ENCODE peak calls at places on chromosomes 6 and 20, in nine cellular contexts. R is right cardiac atrium, M is GM23248, G is neural progenitor cell, D is fibroblast of lung, I is Peyer's patch, W is left ventricle myocardium inferior, Z is dorsolateral prefrontal cortex, E is mesendoderm. U is an unnamed sample. For H3K27me3, the result is how much of the 10 kb centered on the place peaks cover.

GRCh38 chr20:19828233-19828632 is 70.2 kb downstream of the RIN2 start:
- DNase-seq in R (no peak), M (no peak), G (no peak), D (peak), I (no peak), W (no peak), Z (no peak), E (no peak), U (no peak)

GRCh38 chr20:11847827-11848226 is 69.9 kb upstream of the BTBD3 start:
- DNase-seq in R (no peak), M (no peak), G (no peak), D (no peak), I (no peak), W (no peak), Z (no peak), E (no peak), U (peak)

GRCh38 chr6:72824833-72825232 is 203.0 kb downstream of the KCNQ5 start:
- DNase-seq in R (no peak), M (no peak), G (no peak), D (no peak), I (no peak), W (no peak), Z (no peak), E (no peak), U (no peak)

GRCh38 chr20:24948939-24949679 is at the start of gene CST7:
- DNase-seq in R (peak), M (no peak), G (no peak), D (peak), I (peak), W (no peak), Z (peak), E (no peak), U (peak)

GRCh38 chr6:26556263-26557070 is 18.3 kb downstream of the HMGN4 start:
- DNase-seq in R (peak), M (peak), G (peak), D (peak), I (no peak), W (peak), Z (peak), E (peak), U (peak)

GRCh38 chr6:162907876-162908481 is 180.2 kb downstream of the PACRG start:
- DNase-seq in R (no peak), M (peak), G (peak), D (peak), I (no peak), W (no peak), Z (no peak), E (peak), U (no peak)

GRCh38 chr6:151269318-151269995 is 29.7 kb downstream of the AKAP12 start:
- DNase-seq in R (no peak), M (peak), G (no peak), D (peak), I (no peak), W (no peak), Z (no peak), E (no peak), U (no peak)

GRCh38 chr20:59020938-59021551 is 1.8 kb downstream of the TUBB1 start:
- DNase-seq in R (no peak), M (peak), G (no peak), D (peak), I (no peak), W (no peak), Z (no peak), E (peak), U (no peak)

GRCh38 chr20:23061713-23062561 is 12.5 kb upstream of the THBD start:
- DNase-seq in R (peak), M (peak), G (peak), D (peak), I (no peak), W (peak), Z (no peak), E (peak), U (peak)

GRCh38 chr20:41048475-41049242 is 20.0 kb downstream of the TOP1 start:
- DNase-seq in R (no peak), M (no peak), G (peak), D (no peak), I (no peak), W (no peak), Z (no peak), E (peak), U (no peak)

GRCh38 chr20:8994045-8994444 is 74.8 kb upstream of the PLCB4 start:
- DNase-seq in R (no peak), M (no peak), G (no peak), D (no peak), I (no peak), W (no peak), Z (no peak), E (no peak), U (no peak)

DNA sequence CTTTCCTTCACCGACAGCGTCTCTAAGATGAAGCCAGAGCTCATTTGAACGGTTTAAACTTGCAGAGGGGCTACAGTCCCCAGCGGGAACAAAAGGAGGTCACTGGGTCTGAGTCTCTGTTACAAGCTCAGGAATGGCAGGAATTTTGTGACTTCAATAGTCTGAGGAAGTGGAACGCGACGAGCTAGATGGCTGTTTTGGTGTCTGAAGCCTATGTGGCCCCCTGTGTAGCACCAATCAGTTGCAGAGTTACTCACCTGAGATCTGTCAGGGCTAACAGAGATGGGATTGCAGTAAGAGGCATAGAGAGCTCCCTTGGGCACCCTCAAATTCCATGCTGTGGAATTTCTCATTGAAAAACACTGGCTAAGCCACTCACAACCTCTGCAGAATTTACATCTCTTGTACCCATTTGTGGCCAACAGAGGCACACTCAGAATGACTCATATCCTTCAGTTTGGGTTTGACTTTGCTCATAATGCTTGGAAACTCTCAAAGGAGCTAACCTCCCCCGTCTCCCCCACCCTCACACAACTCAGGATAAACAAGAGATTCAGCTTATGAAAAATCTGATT is 7.1 kb upstream of the TCP11 start:
- DNase-seq in R (no peak), M (peak), G (peak), D (peak), I (no peak), W (no peak), Z (no peak), E (peak), U (peak)
- H3K4me3 ChIP-seq in R (no peak), M (no peak), G (peak), D (no peak), I (no peak), W (no peak), Z (no peak), E (no peak), U (no peak)

DNA sequence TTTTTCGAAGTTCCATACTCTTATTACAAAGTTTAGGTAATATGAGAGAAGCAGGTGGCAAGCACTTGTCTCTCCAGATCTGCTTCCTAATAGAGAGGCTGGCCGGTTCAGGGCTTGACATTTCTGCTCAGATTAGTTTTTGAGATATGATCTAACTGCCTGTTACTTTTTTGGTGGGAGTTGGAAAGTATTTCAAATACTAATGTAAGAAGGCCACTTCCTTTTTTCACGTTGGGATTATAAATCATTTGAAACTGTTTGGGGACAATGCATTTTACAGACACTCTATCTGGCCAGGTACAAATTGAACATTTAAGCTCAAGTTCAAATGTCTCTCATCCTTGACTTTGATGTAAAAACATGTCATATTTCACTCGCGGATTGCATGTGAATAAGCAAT is 222.1 kb upstream of the SULF2 start:
- DNase-seq in R (no peak), M (no peak), G (no peak), D (no peak), I (no peak), W (no peak), Z (no peak), E (no peak), U (no peak)
- H3K27me3 ChIP-seq in R (under half), M (under half), G (under half), D (under half), I (under half), W (under half), Z (under half), E (under half), U (under half)

DNA sequence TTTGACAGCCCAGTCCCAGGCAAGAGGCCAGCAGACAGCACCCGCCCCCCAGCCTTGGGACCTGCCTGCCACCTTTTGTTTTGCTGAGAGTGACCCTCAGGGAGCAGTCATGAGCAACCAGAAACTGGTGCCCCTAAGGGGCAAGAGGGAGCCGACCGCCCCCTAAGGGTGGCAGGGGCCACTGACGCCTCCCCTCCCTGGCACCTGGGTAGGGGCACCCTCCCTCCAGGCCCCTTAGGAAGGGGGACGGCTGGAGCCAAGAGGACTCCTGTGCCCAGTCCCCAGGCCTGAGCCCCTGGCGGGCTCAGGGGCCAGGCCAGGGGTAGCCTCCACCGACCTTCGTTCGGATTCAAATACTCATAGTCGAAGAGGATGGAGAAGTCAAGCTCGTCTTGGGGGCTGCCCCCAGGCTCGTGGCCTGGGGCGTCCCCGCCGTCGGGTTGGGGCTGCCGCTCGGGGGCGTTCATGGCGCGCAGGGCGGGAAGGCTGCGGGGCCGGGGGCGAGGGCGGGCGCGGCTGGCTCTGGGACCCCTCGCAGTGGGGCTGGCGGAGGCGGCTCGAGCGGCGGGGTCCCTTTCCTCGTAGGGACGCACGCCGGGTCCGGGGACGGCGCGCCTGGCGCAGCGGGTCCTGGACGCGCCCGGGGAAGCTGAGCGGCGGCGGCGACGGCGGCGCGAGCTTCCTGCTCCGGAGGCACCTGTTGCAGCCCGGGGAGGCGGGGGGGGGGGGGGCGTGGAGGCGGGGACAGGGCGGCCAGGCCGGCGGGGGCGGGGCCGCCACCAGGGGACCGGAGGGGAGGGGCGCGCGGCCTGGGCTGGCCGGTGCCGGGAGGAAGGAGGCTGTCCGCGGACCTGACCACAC is at the start of gene NFATC2:
- DNase-seq in R (peak), M (no peak), G (peak), D (no peak), I (peak), W (peak), Z (no peak), E (peak), U (no peak)
- H3K4me3 ChIP-seq in R (peak), M (no peak), G (peak), D (no peak), I (peak), W (peak), Z (peak), E (no peak), U (no peak)

GRCh38 chr6:108561742-108562502 is 1.2 kb downstream of the FOXO3 start:
- DNase-seq in R (peak), M (peak), G (peak), D (peak), I (peak), W (peak), Z (no peak), E (peak), U (peak)
- H3K27me3 ChIP-seq in R (under half), M (under half), G (under half), D (under half), I (under half), W (under half), Z (under half), E (under half), U (under half)

GRCh38 chr6:87721311-87721710 is 19.3 kb upstream of the AKIRIN2 start:
- DNase-seq in R (no peak), M (peak), G (no peak), D (peak), I (no peak), W (no peak), Z (no peak), E (no peak), U (no peak)

GRCh38 chr6:87718662-87719433 is 16.8 kb upstream of the AKIRIN2 start:
- DNase-seq in R (no peak), M (peak), G (no peak), D (no peak), I (no peak), W (no peak), Z (no peak), E (no peak), U (no peak)

GRCh38 chr6:87724994-87725811 is 23.2 kb upstream of the AKIRIN2 start:
- DNase-seq in R (no peak), M (no peak), G (no peak), D (no peak), I (no peak), W (no peak), Z (no peak), E (no peak), U (no peak)

GRCh38 chr6:87722831-87723726 is 21.0 kb upstream of the AKIRIN2 start:
- DNase-seq in R (peak), M (peak), G (peak), D (peak), I (no peak), W (peak), Z (peak), E (peak), U (peak)

GRCh38 chr6:87723727-87724078 is 21.7 kb upstream of the AKIRIN2 start:
- DNase-seq in R (no peak), M (no peak), G (no peak), D (peak), I (no peak), W (no peak), Z (no peak), E (peak), U (no peak)
- H3K4me3 ChIP-seq in R (no peak), M (no peak), G (no peak), D (no peak), I (no peak), W (no peak), Z (no peak), E (no peak), U (no peak)